ENCODE peak calls at places on chromosomes 4 and X, in nine cellular contexts. S, P, J, K, U, T, O, C and X are unnamed samples.

GRCh38 chr4:56981795-56982201 is 3.1 kb downstream of the POLR2B start:
- DNase-seq in O (no peak), T (peak; percentile 44), C (peak; percentile 53), K (no peak), S (no peak), P (peak; percentile 55), J (no peak), U (no peak), X (no peak)

GRCh38 chr4:167868163-167868562 is 224.2 kb upstream of the ANXA10 start:
- DNase-seq in S (no peak), C (peak; percentile 12), J (no peak), T (no peak), O (no peak), P (peak; percentile 13), K (no peak), U (no peak), X (no peak)

GRCh38 chrX:71215335-71215912 is 7.6 kb upstream of the GJB1 start:
- DNase-seq in T (no peak), K (no peak), O (no peak), P (no peak), S (no peak), J (no peak), C (no peak), U (no peak), X (no peak)

GRCh38 chrX:107102980-107103379 is 15.6 kb downstream of the RBM41 start:
- DNase-seq in K (peak; percentile 2), C (no peak), P (peak; percentile 14), U (no peak), O (no peak), S (no peak), J (no peak), T (no peak), X (no peak)

GRCh38 chrX:33434256-33435092 is 223.1 kb upstream of the DMD start:
- DNase-seq in K (peak; percentile 20), O (no peak), P (peak; percentile 39), J (peak; percentile 64), T (no peak), C (peak; percentile 55), U (peak; percentile 1), S (peak; percentile 21), X (peak; percentile 12)

GRCh38 chr4:68654946-68655721 is 15.3 kb downstream of the UGT2B15 start:
- DNase-seq in T (no peak), K (peak; percentile 68), C (no peak), P (no peak), J (no peak), O (no peak), S (no peak), U (no peak), X (no peak)

GRCh38 chr4:122481766-122482405 is 25.4 kb upstream of the IL2 start:
- DNase-seq in O (no peak), S (no peak), P (peak; percentile 80), K (no peak), T (no peak), U (no peak), C (no peak), J (no peak), X (no peak)

GRCh38 chr4:94240384-94240783 is 32.7 kb downstream of the SMARCAD1 start:
- DNase-seq in K (no peak), P (no peak), J (no peak), C (no peak), O (no peak), U (no peak), S (no peak), T (no peak), X (no peak)

GRCh38 chr4:155017426-155017825 is 191.0 kb upstream of the NPY2R start:
- DNase-seq in P (no peak), O (no peak), J (no peak), S (no peak), K (no peak), T (no peak), C (no peak), U (no peak), X (no peak)

GRCh38 chrX:2628751-2629315 is 62.3 kb upstream of the CD99 start:
- DNase-seq in P (no peak), O (no peak), U (peak; percentile 64), S (no peak), T (no peak), C (no peak), K (no peak), J (no peak), X (no peak)

GRCh38 chr4:7326693-7327340 is 107.9 kb downstream of the PSAPL1 start:
- DNase-seq in C (no peak), O (no peak), U (no peak), K (no peak), P (no peak), S (no peak), T (no peak), J (peak; percentile 55), X (no peak)

GRCh38 chr4:2402453-2402852 is 16.0 kb downstream of the ZFYVE28 start:
- DNase-seq in P (no peak), U (no peak), J (no peak), S (no peak), K (no peak), C (no peak), O (no peak), T (no peak), X (no peak)

GRCh38 chr4:7434766-7435150 is at the start of gene PSAPL1:
- DNase-seq in P (peak; percentile 61), U (no peak), S (no peak), J (no peak), T (no peak), O (no peak), C (peak; percentile 11), K (peak; percentile 60), X (no peak)

GRCh38 chr4:57103051-57103450 is 7.1 kb downstream of the IGFBP7 start:
- DNase-seq in K (no peak), C (no peak), U (no peak), S (no peak), T (no peak), O (no peak), J (no peak), P (peak; percentile 43), X (no peak)

GRCh38 chr4:141352775-141353544 is 132.3 kb downstream of the ZNF330 start:
- DNase-seq in P (peak; percentile 65), T (peak; percentile 35), O (no peak), J (no peak), C (peak; percentile 40), S (no peak), U (no peak), K (peak; percentile 12), X (no peak)

GRCh38 chr4:52350926-52351325 is 299.8 kb downstream of the SPATA18 start:
- DNase-seq in P (no peak), C (no peak), J (no peak), K (no peak), U (no peak), T (no peak), O (no peak), S (no peak), X (no peak)

GRCh38 chrX:88613338-88613737 is 133.7 kb upstream of the CPXCR1 start:
- DNase-seq in K (no peak), P (peak; percentile 5), C (peak; percentile 11), S (no peak), T (no peak), J (no peak), O (no peak), U (no peak), X (no peak)

DNA sequence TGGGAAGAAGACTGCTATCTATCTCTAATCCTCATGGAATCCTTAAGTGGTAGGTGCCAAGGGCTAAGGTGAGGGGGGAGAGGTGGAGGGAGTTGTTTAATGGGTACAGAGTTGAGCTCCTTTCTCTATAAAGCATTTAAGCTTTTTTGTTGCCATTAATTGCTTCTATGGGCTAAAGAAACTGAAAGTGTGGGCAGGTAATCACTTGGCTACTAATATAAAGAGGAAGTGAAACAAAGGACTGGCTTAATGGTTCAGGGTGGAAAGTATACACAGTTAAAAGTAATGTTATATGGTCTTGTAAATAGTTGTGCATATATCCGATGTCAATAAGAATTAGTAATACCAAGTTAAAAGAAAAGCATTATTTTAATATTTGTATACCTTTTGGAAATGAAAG is 83.9 kb downstream of the POLA1 start:
- DNase-seq in P (no peak), T (no peak), C (no peak), U (no peak), S (no peak), K (no peak), O (no peak), J (no peak), X (peak; percentile 28)
- H3K36me3 ChIP-seq in P (no peaks in the 10 kb centered on the region), T (no peaks in the 10 kb centered on the region), C (no peaks in the 10 kb centered on the region), U (no peaks in the 10 kb centered on the region), S (no peaks in the 10 kb centered on the region), K (no peaks in the 10 kb centered on the region), O (no peaks in the 10 kb centered on the region), J (no peaks in the 10 kb centered on the region), X (no peaks in the 10 kb centered on the region)

GRCh38 chrX:13733506-13733905 is 914 bp downstream of the TRAPPC2 start:
- DNase-seq in K (no peak), C (no peak), P (peak; percentile 36), O (no peak), J (no peak), T (no peak), S (no peak), U (no peak), X (no peak)
- H3K4me3 ChIP-seq in K (peak overlapping the region; percentile 78), C (peak overlapping the region; percentile 72), P (peak overlapping the region; percentile 96), O (peak overlapping the region; percentile 62), J (peak overlapping the region; percentile 77), T (peak overlapping the region; percentile 91), S (peak overlapping the region; percentile 95), U (peak overlapping the region; percentile 86), X (peak overlapping the region; percentile 86)

GRCh38 chr4:84698962-84699671 is 116.2 kb downstream of the CDS1 start:
- DNase-seq in O (no peak), J (no peak), P (no peak), K (no peak), U (no peak), T (no peak), C (no peak), S (no peak), X (no peak)
- H3K36me3 ChIP-seq in O (no peaks in the 10 kb centered on the region), J (peaks cover 94% of the 10 kb centered on the region), P (peaks cover 69% of the 10 kb centered on the region), K (peaks cover 11% of the 10 kb centered on the region), U (no peaks in the 10 kb centered on the region), T (peaks cover 3% of the 10 kb centered on the region), C (peaks cover 30% of the 10 kb centered on the region), S (peaks cover 86% of the 10 kb centered on the region), X (no peaks in the 10 kb centered on the region)

GRCh38 chrX:36986231-36986630 is 21.9 kb upstream of the FAM47C start:
- DNase-seq in S (no peak), P (no peak), J (no peak), C (no peak), U (no peak), T (no peak), O (no peak), K (no peak), X (no peak)
- H3K4me3 ChIP-seq in S (no peak overlapping the region), P (no peak overlapping the region), J (peak overlapping the region; percentile 28), C (peak overlapping the region; percentile 15), U (no peak overlapping the region), T (peak overlapping the region; percentile 38), O (no peak overlapping the region), K (no peak overlapping the region), X (no peak overlapping the region)